ENCODE peak calls at places on chromosomes 16 and 17, in ten cellular contexts. One of them, this sample, is unnamed. For H3K4me1, the result is how much of the 10 kb centered on the place peaks cover.

GRCh38 chr17:49915260-49915659 is 53.7 kb upstream of the DLX4 start:
- DNase-seq in fibroblast of lung: no peak
- DNase-seq in SK-N-SH: no peak
- DNase-seq in GM23338: no peak
- DNase-seq in upper lobe of right lung: no peak
- DNase-seq in A549: no peak
- DNase-seq in cardiac muscle cell: no peak
- DNase-seq in heart left ventricle: no peak
- DNase-seq in left lung: no peak
- DNase-seq in pancreas: no peak
- DNase-seq in this sample: no peak

GRCh38 chr16:616771-617586 is 13.8 kb upstream of the WFIKKN1 start:
- DNase-seq in fibroblast of lung: no peak
- DNase-seq in SK-N-SH: no peak
- DNase-seq in GM23338: no peak
- DNase-seq in upper lobe of right lung: peak
- DNase-seq in A549: no peak
- DNase-seq in cardiac muscle cell: no peak
- DNase-seq in heart left ventricle: no peak
- DNase-seq in left lung: peak
- DNase-seq in pancreas: no peak
- DNase-seq in this sample: no peak

GRCh38 chr17:63699638-63700527 is at the start of gene LIMD2:
- DNase-seq in fibroblast of lung: peak
- DNase-seq in SK-N-SH: peak
- DNase-seq in GM23338: peak
- DNase-seq in upper lobe of right lung: peak
- DNase-seq in A549: peak
- DNase-seq in cardiac muscle cell: peak
- DNase-seq in heart left ventricle: peak
- DNase-seq in left lung: peak
- DNase-seq in pancreas: peak
- DNase-seq in this sample: peak

GRCh38 chr17:73604476-73604875 is 39.8 kb downstream of the SDK2 start:
- DNase-seq in fibroblast of lung: no peak
- DNase-seq in SK-N-SH: no peak
- DNase-seq in GM23338: no peak
- DNase-seq in upper lobe of right lung: no peak
- DNase-seq in A549: no peak
- DNase-seq in cardiac muscle cell: no peak
- DNase-seq in heart left ventricle: peak
- DNase-seq in left lung: no peak
- DNase-seq in pancreas: no peak
- DNase-seq in this sample: no peak

GRCh38 chr16:57786632-57787518 is 15.4 kb downstream of the KIFC3 start:
- DNase-seq in fibroblast of lung: no peak
- DNase-seq in SK-N-SH: no peak
- DNase-seq in GM23338: no peak
- DNase-seq in upper lobe of right lung: peak
- DNase-seq in A549: no peak
- DNase-seq in cardiac muscle cell: no peak
- DNase-seq in heart left ventricle: peak
- DNase-seq in left lung: peak
- DNase-seq in pancreas: no peak
- DNase-seq in this sample: no peak

GRCh38 chr17:9023389-9024210 is 2.3 kb downstream of the NTN1 start:
- DNase-seq in fibroblast of lung: no peak
- DNase-seq in SK-N-SH: no peak
- DNase-seq in GM23338: peak
- DNase-seq in upper lobe of right lung: no peak
- DNase-seq in A549: no peak
- DNase-seq in cardiac muscle cell: no peak
- DNase-seq in heart left ventricle: no peak
- DNase-seq in left lung: no peak
- DNase-seq in pancreas: no peak
- DNase-seq in this sample: no peak

GRCh38 chr16:86546638-86547013 is 8.4 kb downstream of the MTHFSD start:
- DNase-seq in fibroblast of lung: no peak
- DNase-seq in SK-N-SH: no peak
- DNase-seq in GM23338: no peak
- DNase-seq in upper lobe of right lung: no peak
- DNase-seq in A549: no peak
- DNase-seq in cardiac muscle cell: no peak
- DNase-seq in heart left ventricle: no peak
- DNase-seq in left lung: peak
- DNase-seq in pancreas: no peak
- DNase-seq in this sample: no peak

GRCh38 chr17:28641579-28641978 is 3.4 kb downstream of the BLTP2 start:
- DNase-seq in fibroblast of lung: no peak
- DNase-seq in SK-N-SH: no peak
- DNase-seq in GM23338: no peak
- DNase-seq in upper lobe of right lung: no peak
- DNase-seq in A549: no peak
- DNase-seq in cardiac muscle cell: no peak
- DNase-seq in heart left ventricle: no peak
- DNase-seq in left lung: no peak
- DNase-seq in pancreas: no peak
- DNase-seq in this sample: no peak

GRCh38 chr17:42055496-42055895 is 5.1 kb upstream of the C17orf113 start:
- DNase-seq in fibroblast of lung: no peak
- DNase-seq in SK-N-SH: no peak
- DNase-seq in GM23338: no peak
- DNase-seq in upper lobe of right lung: no peak
- DNase-seq in A549: no peak
- DNase-seq in cardiac muscle cell: no peak
- DNase-seq in heart left ventricle: no peak
- DNase-seq in left lung: no peak
- DNase-seq in pancreas: no peak
- DNase-seq in this sample: no peak

GRCh38 chr17:55271223-55271571 is 6.4 kb downstream of the HLF start:
- DNase-seq in fibroblast of lung: no peak
- DNase-seq in SK-N-SH: no peak
- DNase-seq in GM23338: no peak
- DNase-seq in upper lobe of right lung: no peak
- DNase-seq in A549: no peak
- DNase-seq in cardiac muscle cell: no peak
- DNase-seq in heart left ventricle: no peak
- DNase-seq in left lung: no peak
- DNase-seq in pancreas: no peak
- DNase-seq in this sample: no peak

GRCh38 chr16:31869511-31870201 is 4.0 kb upstream of the ZNF267 start:
- DNase-seq in fibroblast of lung: peak
- DNase-seq in SK-N-SH: no peak
- DNase-seq in GM23338: peak
- DNase-seq in upper lobe of right lung: peak
- DNase-seq in A549: no peak
- DNase-seq in cardiac muscle cell: peak
- DNase-seq in heart left ventricle: no peak
- DNase-seq in left lung: no peak
- DNase-seq in pancreas: no peak
- DNase-seq in this sample: peak

GRCh38 chr16:31253642-31254045 is 6.1 kb upstream of the ITGAM start:
- DNase-seq in fibroblast of lung: no peak
- DNase-seq in SK-N-SH: no peak
- DNase-seq in GM23338: no peak
- DNase-seq in upper lobe of right lung: no peak
- DNase-seq in A549: peak
- DNase-seq in cardiac muscle cell: no peak
- DNase-seq in heart left ventricle: no peak
- DNase-seq in left lung: peak
- DNase-seq in pancreas: no peak
- DNase-seq in this sample: no peak

GRCh38 chr17:7034955-7035590 is 742 bp upstream of the SLC16A13 start:
- DNase-seq in fibroblast of lung: no peak
- DNase-seq in SK-N-SH: no peak
- DNase-seq in GM23338: no peak
- DNase-seq in upper lobe of right lung: no peak
- DNase-seq in A549: no peak
- DNase-seq in cardiac muscle cell: no peak
- DNase-seq in heart left ventricle: no peak
- DNase-seq in left lung: no peak
- DNase-seq in pancreas: no peak
- DNase-seq in this sample: no peak

GRCh38 chr17:19321481-19322128 is 40.9 kb downstream of the B9D1 start:
- DNase-seq in fibroblast of lung: no peak
- DNase-seq in SK-N-SH: no peak
- DNase-seq in GM23338: peak
- DNase-seq in upper lobe of right lung: peak
- DNase-seq in A549: no peak
- DNase-seq in cardiac muscle cell: no peak
- DNase-seq in heart left ventricle: no peak
- DNase-seq in left lung: no peak
- DNase-seq in pancreas: peak
- DNase-seq in this sample: no peak

GRCh38 chr16:85698459-85699223 is 9.9 kb upstream of the GINS2 start:
- DNase-seq in fibroblast of lung: no peak
- DNase-seq in SK-N-SH: no peak
- DNase-seq in GM23338: no peak
- DNase-seq in upper lobe of right lung: no peak
- DNase-seq in A549: no peak
- DNase-seq in cardiac muscle cell: no peak
- DNase-seq in heart left ventricle: no peak
- DNase-seq in left lung: no peak
- DNase-seq in pancreas: no peak
- DNase-seq in this sample: no peak

GRCh38 chr16:23252310-23252709 is 49.8 kb upstream of the SCNN1B start:
- DNase-seq in fibroblast of lung: no peak
- DNase-seq in SK-N-SH: no peak
- DNase-seq in GM23338: no peak
- DNase-seq in upper lobe of right lung: no peak
- DNase-seq in A549: no peak
- DNase-seq in cardiac muscle cell: no peak
- DNase-seq in heart left ventricle: no peak
- DNase-seq in left lung: no peak
- DNase-seq in pancreas: no peak
- DNase-seq in this sample: no peak

GRCh38 chr16:27352026-27352425 is 38.3 kb downstream of the IL4R start:
- DNase-seq in fibroblast of lung: no peak
- DNase-seq in SK-N-SH: no peak
- DNase-seq in GM23338: no peak
- DNase-seq in upper lobe of right lung: no peak
- DNase-seq in A549: no peak
- DNase-seq in cardiac muscle cell: no peak
- DNase-seq in heart left ventricle: no peak
- DNase-seq in left lung: no peak
- DNase-seq in pancreas: no peak
- DNase-seq in this sample: no peak

GRCh38 chr16:12319464-12320030 is 343.0 kb downstream of the SNX29 start:
- DNase-seq in fibroblast of lung: no peak
- DNase-seq in SK-N-SH: no peak
- DNase-seq in GM23338: peak
- DNase-seq in upper lobe of right lung: no peak
- DNase-seq in A549: no peak
- DNase-seq in cardiac muscle cell: no peak
- DNase-seq in heart left ventricle: no peak
- DNase-seq in left lung: no peak
- DNase-seq in pancreas: no peak
- DNase-seq in this sample: no peak

GRCh38 chr16:27639588-27640276 is 89.8 kb downstream of the KATNIP start:
- DNase-seq in fibroblast of lung: peak
- DNase-seq in SK-N-SH: peak
- DNase-seq in GM23338: peak
- DNase-seq in upper lobe of right lung: no peak
- DNase-seq in A549: peak
- DNase-seq in cardiac muscle cell: peak
- DNase-seq in heart left ventricle: no peak
- DNase-seq in left lung: no peak
- DNase-seq in pancreas: no peak
- DNase-seq in this sample: peak

GRCh38 chr16:83903739-83904138 is 4.8 kb downstream of the MLYCD start:
- DNase-seq in fibroblast of lung: peak
- DNase-seq in SK-N-SH: no peak
- DNase-seq in GM23338: no peak
- DNase-seq in upper lobe of right lung: no peak
- DNase-seq in A549: no peak
- DNase-seq in cardiac muscle cell: peak
- DNase-seq in heart left ventricle: peak
- DNase-seq in left lung: no peak
- DNase-seq in pancreas: no peak
- DNase-seq in this sample: no peak
- TF ChIP-seq CTCF in fibroblast of lung: no peak
- TF ChIP-seq CTCF in SK-N-SH: no peak
- TF ChIP-seq CTCF in GM23338: no peak
- TF ChIP-seq CTCF in upper lobe of right lung: no peak
- TF ChIP-seq CTCF in A549: no peak
- TF ChIP-seq CTCF in cardiac muscle cell: no peak
- TF ChIP-seq CTCF in heart left ventricle: no peak
- TF ChIP-seq CTCF in left lung: no peak
- TF ChIP-seq CTCF in pancreas: no peak
- TF ChIP-seq CTCF in this sample: no peak

GRCh38 chr16:74465851-74466685 is 44.8 kb upstream of the CLEC18B start:
- DNase-seq in fibroblast of lung: no peak
- DNase-seq in SK-N-SH: no peak
- DNase-seq in GM23338: no peak
- DNase-seq in upper lobe of right lung: no peak
- DNase-seq in A549: no peak
- DNase-seq in cardiac muscle cell: no peak
- DNase-seq in heart left ventricle: no peak
- DNase-seq in left lung: no peak
- DNase-seq in pancreas: no peak
- DNase-seq in this sample: no peak
- H3K27ac ChIP-seq in fibroblast of lung: no peak
- H3K27ac ChIP-seq in SK-N-SH: no peak
- H3K27ac ChIP-seq in GM23338: peak
- H3K27ac ChIP-seq in upper lobe of right lung: no peak
- H3K27ac ChIP-seq in A549: no peak
- H3K27ac ChIP-seq in cardiac muscle cell: no peak
- H3K27ac ChIP-seq in heart left ventricle: peak
- H3K27ac ChIP-seq in left lung: no peak
- H3K27ac ChIP-seq in pancreas: no peak
- H3K27ac ChIP-seq in this sample: no peak

DNA sequence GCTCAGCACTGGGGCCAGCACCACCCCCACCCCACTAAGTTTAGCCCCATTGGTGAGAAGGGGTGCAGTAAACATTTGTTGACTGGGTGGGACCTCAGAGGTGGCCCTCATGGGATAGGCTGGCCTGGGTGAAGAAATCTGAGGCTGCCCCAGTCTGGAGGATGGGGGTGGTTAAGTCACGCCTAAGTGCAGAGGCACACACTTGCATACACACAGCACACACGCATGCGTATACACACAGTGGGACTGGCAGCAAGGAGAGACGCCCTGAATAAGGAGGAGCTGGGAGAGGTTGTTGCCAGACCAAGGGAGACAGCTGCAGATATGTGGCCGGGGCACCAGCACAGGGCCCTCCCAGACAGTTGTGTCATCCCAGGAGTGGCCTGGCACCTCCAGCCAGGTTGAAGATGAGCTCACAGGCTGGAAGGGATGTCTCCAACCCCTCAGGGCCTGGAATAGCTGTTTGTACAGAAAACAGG is 3.0 kb upstream of the BCAR1 start:
- DNase-seq in fibroblast of lung: peak
- DNase-seq in SK-N-SH: peak
- DNase-seq in GM23338: peak
- DNase-seq in upper lobe of right lung: peak
- DNase-seq in A549: peak
- DNase-seq in cardiac muscle cell: peak
- DNase-seq in heart left ventricle: peak
- DNase-seq in left lung: peak
- DNase-seq in pancreas: no peak
- DNase-seq in this sample: peak
- H3K4me1 ChIP-seq in fibroblast of lung: half or more
- H3K4me1 ChIP-seq in SK-N-SH: half or more
- H3K4me1 ChIP-seq in GM23338: half or more
- H3K4me1 ChIP-seq in upper lobe of right lung: half or more
- H3K4me1 ChIP-seq in A549: half or more
- H3K4me1 ChIP-seq in cardiac muscle cell: half or more
- H3K4me1 ChIP-seq in heart left ventricle: half or more
- H3K4me1 ChIP-seq in left lung: half or more
- H3K4me1 ChIP-seq in pancreas: under half
- H3K4me1 ChIP-seq in this sample: under half

GRCh38 chr17:76527430-76528111 is 9.9 kb downstream of the CYGB start:
- DNase-seq in fibroblast of lung: peak
- DNase-seq in SK-N-SH: peak
- DNase-seq in GM23338: peak
- DNase-seq in upper lobe of right lung: peak
- DNase-seq in A549: no peak
- DNase-seq in cardiac muscle cell: peak
- DNase-seq in heart left ventricle: peak
- DNase-seq in left lung: peak
- DNase-seq in pancreas: no peak
- DNase-seq in this sample: no peak
- TF ChIP-seq CTCF in fibroblast of lung: peak
- TF ChIP-seq CTCF in SK-N-SH: no peak
- TF ChIP-seq CTCF in GM23338: no peak
- TF ChIP-seq CTCF in upper lobe of right lung: peak
- TF ChIP-seq CTCF in A549: no peak
- TF ChIP-seq CTCF in cardiac muscle cell: no peak
- TF ChIP-seq CTCF in heart left ventricle: peak
- TF ChIP-seq CTCF in left lung: peak
- TF ChIP-seq CTCF in pancreas: no peak
- TF ChIP-seq CTCF in this sample: no peak